ENCODE peak calls at places on chromosome 18, in six cellular contexts. One of them, this sample, is unnamed.

GRCh38 chr18:59005266-59005665 is 134.4 kb upstream of the SEC11C start:
- DNase-seq in KBM-7: no peak
- DNase-seq in AG20443: peak
- DNase-seq in stimulated activated CD8-positive, alpha-beta memory T cell treated with anti-CD3 and anti-CD28 coated beads, Interleukin-12 subunit alpha, Interleukin-12 subunit beta, amount 100 ng/mL, for 1 hour: no peak
- DNase-seq in AG10803: peak
- DNase-seq in GM10248: no peak
- DNase-seq in this sample: peak

GRCh38 chr18:24850532-24850931 is 390.1 kb downstream of the HRH4 start:
- DNase-seq in KBM-7: no peak
- DNase-seq in AG10803: no peak
- DNase-seq in stimulated activated CD8-positive, alpha-beta memory T cell treated with anti-CD3 and anti-CD28 coated beads, Interleukin-12 subunit alpha, Interleukin-12 subunit beta, amount 100 ng/mL, for 1 hour: no peak
- DNase-seq in AG20443: no peak
- DNase-seq in GM10248: no peak
- DNase-seq in this sample: no peak

GRCh38 chr18:79246309-79247108 is 149.2 kb upstream of the NFATC1 start:
- DNase-seq in AG20443: peak
- DNase-seq in KBM-7: peak
- DNase-seq in stimulated activated CD8-positive, alpha-beta memory T cell treated with anti-CD3 and anti-CD28 coated beads, Interleukin-12 subunit alpha, Interleukin-12 subunit beta, amount 100 ng/mL, for 1 hour: peak
- DNase-seq in AG10803: peak
- DNase-seq in GM10248: peak
- DNase-seq in this sample: peak

GRCh38 chr18:1253825-1254224 is 349.2 kb downstream of the ADCYAP1 start:
- DNase-seq in stimulated activated CD8-positive, alpha-beta memory T cell treated with anti-CD3 and anti-CD28 coated beads, Interleukin-12 subunit alpha, Interleukin-12 subunit beta, amount 100 ng/mL, for 1 hour: no peak
- DNase-seq in AG20443: no peak
- DNase-seq in KBM-7: no peak
- DNase-seq in GM10248: no peak
- DNase-seq in AG10803: no peak
- DNase-seq in this sample: no peak

GRCh38 chr18:8982416-8983183 is 119.9 kb upstream of the NDUFV2 start:
- DNase-seq in stimulated activated CD8-positive, alpha-beta memory T cell treated with anti-CD3 and anti-CD28 coated beads, Interleukin-12 subunit alpha, Interleukin-12 subunit beta, amount 100 ng/mL, for 1 hour: no peak
- DNase-seq in KBM-7: peak
- DNase-seq in AG20443: peak
- DNase-seq in AG10803: peak
- DNase-seq in GM10248: no peak
- DNase-seq in this sample: peak

GRCh38 chr18:70279470-70279869 is 9.4 kb upstream of the SOCS6 start:
- DNase-seq in AG20443: no peak
- DNase-seq in AG10803: no peak
- DNase-seq in GM10248: no peak
- DNase-seq in KBM-7: no peak
- DNase-seq in stimulated activated CD8-positive, alpha-beta memory T cell treated with anti-CD3 and anti-CD28 coated beads, Interleukin-12 subunit alpha, Interleukin-12 subunit beta, amount 100 ng/mL, for 1 hour: no peak
- DNase-seq in this sample: peak

GRCh38 chr18:34631567-34631966 is 78.5 kb upstream of the DTNA start:
- DNase-seq in GM10248: no peak
- DNase-seq in stimulated activated CD8-positive, alpha-beta memory T cell treated with anti-CD3 and anti-CD28 coated beads, Interleukin-12 subunit alpha, Interleukin-12 subunit beta, amount 100 ng/mL, for 1 hour: no peak
- DNase-seq in KBM-7: no peak
- DNase-seq in AG10803: no peak
- DNase-seq in AG20443: no peak
- DNase-seq in this sample: no peak

GRCh38 chr18:45588284-45588683 is 27.0 kb upstream of the SLC14A2 start:
- DNase-seq in AG20443: no peak
- DNase-seq in stimulated activated CD8-positive, alpha-beta memory T cell treated with anti-CD3 and anti-CD28 coated beads, Interleukin-12 subunit alpha, Interleukin-12 subunit beta, amount 100 ng/mL, for 1 hour: no peak
- DNase-seq in KBM-7: no peak
- DNase-seq in GM10248: no peak
- DNase-seq in AG10803: peak
- DNase-seq in this sample: no peak

GRCh38 chr18:58785171-58785805 is 79.4 kb upstream of the ZNF532 start:
- DNase-seq in stimulated activated CD8-positive, alpha-beta memory T cell treated with anti-CD3 and anti-CD28 coated beads, Interleukin-12 subunit alpha, Interleukin-12 subunit beta, amount 100 ng/mL, for 1 hour: no peak
- DNase-seq in KBM-7: no peak
- DNase-seq in AG10803: peak
- DNase-seq in GM10248: no peak
- DNase-seq in AG20443: peak
- DNase-seq in this sample: peak

GRCh38 chr18:62979172-62979571 is 263.8 kb downstream of the PHLPP1 start:
- DNase-seq in AG20443: peak
- DNase-seq in AG10803: peak
- DNase-seq in GM10248: no peak
- DNase-seq in stimulated activated CD8-positive, alpha-beta memory T cell treated with anti-CD3 and anti-CD28 coated beads, Interleukin-12 subunit alpha, Interleukin-12 subunit beta, amount 100 ng/mL, for 1 hour: no peak
- DNase-seq in KBM-7: peak
- DNase-seq in this sample: peak

GRCh38 chr18:12307871-12308385 is at the start of gene TUBB6:
- DNase-seq in stimulated activated CD8-positive, alpha-beta memory T cell treated with anti-CD3 and anti-CD28 coated beads, Interleukin-12 subunit alpha, Interleukin-12 subunit beta, amount 100 ng/mL, for 1 hour: no peak
- DNase-seq in KBM-7: peak
- DNase-seq in AG20443: peak
- DNase-seq in AG10803: peak
- DNase-seq in GM10248: peak
- DNase-seq in this sample: peak

GRCh38 chr18:79902075-79902474 is 49.4 kb downstream of the SLC66A2 start:
- DNase-seq in AG20443: no peak
- DNase-seq in KBM-7: no peak
- DNase-seq in stimulated activated CD8-positive, alpha-beta memory T cell treated with anti-CD3 and anti-CD28 coated beads, Interleukin-12 subunit alpha, Interleukin-12 subunit beta, amount 100 ng/mL, for 1 hour: no peak
- DNase-seq in AG10803: no peak
- DNase-seq in GM10248: no peak
- DNase-seq in this sample: no peak

GRCh38 chr18:25826823-25827617 is 263.4 kb downstream of the SS18 start:
- DNase-seq in KBM-7: no peak
- DNase-seq in stimulated activated CD8-positive, alpha-beta memory T cell treated with anti-CD3 and anti-CD28 coated beads, Interleukin-12 subunit alpha, Interleukin-12 subunit beta, amount 100 ng/mL, for 1 hour: no peak
- DNase-seq in AG10803: peak
- DNase-seq in GM10248: no peak
- DNase-seq in AG20443: no peak
- DNase-seq in this sample: peak

GRCh38 chr18:48105317-48105716 is 174.9 kb upstream of the SMAD2 start:
- DNase-seq in stimulated activated CD8-positive, alpha-beta memory T cell treated with anti-CD3 and anti-CD28 coated beads, Interleukin-12 subunit alpha, Interleukin-12 subunit beta, amount 100 ng/mL, for 1 hour: no peak
- DNase-seq in KBM-7: no peak
- DNase-seq in GM10248: no peak
- DNase-seq in AG20443: no peak
- DNase-seq in AG10803: no peak
- DNase-seq in this sample: peak

GRCh38 chr18:75161629-75162028 is 47.3 kb downstream of the PTGR3 start:
- DNase-seq in GM10248: peak
- DNase-seq in AG20443: peak
- DNase-seq in stimulated activated CD8-positive, alpha-beta memory T cell treated with anti-CD3 and anti-CD28 coated beads, Interleukin-12 subunit alpha, Interleukin-12 subunit beta, amount 100 ng/mL, for 1 hour: peak
- DNase-seq in KBM-7: peak
- DNase-seq in AG10803: peak
- DNase-seq in this sample: no peak

GRCh38 chr18:79400591-79401381 is 5.1 kb downstream of the NFATC1 start:
- DNase-seq in AG20443: peak
- DNase-seq in AG10803: peak
- DNase-seq in stimulated activated CD8-positive, alpha-beta memory T cell treated with anti-CD3 and anti-CD28 coated beads, Interleukin-12 subunit alpha, Interleukin-12 subunit beta, amount 100 ng/mL, for 1 hour: no peak
- DNase-seq in KBM-7: no peak
- DNase-seq in GM10248: peak
- DNase-seq in this sample: no peak

GRCh38 chr18:73093687-73094250 is 226.0 kb upstream of the NETO1 start:
- DNase-seq in KBM-7: no peak
- DNase-seq in stimulated activated CD8-positive, alpha-beta memory T cell treated with anti-CD3 and anti-CD28 coated beads, Interleukin-12 subunit alpha, Interleukin-12 subunit beta, amount 100 ng/mL, for 1 hour: no peak
- DNase-seq in GM10248: no peak
- DNase-seq in AG20443: no peak
- DNase-seq in AG10803: peak
- DNase-seq in this sample: peak

GRCh38 chr18:31722369-31722957 is 38.1 kb upstream of the B4GALT6 start:
- DNase-seq in stimulated activated CD8-positive, alpha-beta memory T cell treated with anti-CD3 and anti-CD28 coated beads, Interleukin-12 subunit alpha, Interleukin-12 subunit beta, amount 100 ng/mL, for 1 hour: peak
- DNase-seq in KBM-7: peak
- DNase-seq in AG20443: peak
- DNase-seq in AG10803: peak
- DNase-seq in GM10248: peak
- DNase-seq in this sample: peak

GRCh38 chr18:58996131-58996632 is 131.5 kb downstream of the ZNF532 start:
- DNase-seq in stimulated activated CD8-positive, alpha-beta memory T cell treated with anti-CD3 and anti-CD28 coated beads, Interleukin-12 subunit alpha, Interleukin-12 subunit beta, amount 100 ng/mL, for 1 hour: no peak
- DNase-seq in GM10248: no peak
- DNase-seq in AG10803: peak
- DNase-seq in AG20443: no peak
- DNase-seq in KBM-7: no peak
- DNase-seq in this sample: peak

GRCh38 chr18:72849671-72850070 is 18.1 kb downstream of the NETO1 start:
- DNase-seq in AG20443: no peak
- DNase-seq in KBM-7: no peak
- DNase-seq in GM10248: no peak
- DNase-seq in AG10803: no peak
- DNase-seq in stimulated activated CD8-positive, alpha-beta memory T cell treated with anti-CD3 and anti-CD28 coated beads, Interleukin-12 subunit alpha, Interleukin-12 subunit beta, amount 100 ng/mL, for 1 hour: no peak
- DNase-seq in this sample: no peak

GRCh38 chr18:77206676-77207370 is 42.8 kb upstream of the GALR1 start:
- DNase-seq in stimulated activated CD8-positive, alpha-beta memory T cell treated with anti-CD3 and anti-CD28 coated beads, Interleukin-12 subunit alpha, Interleukin-12 subunit beta, amount 100 ng/mL, for 1 hour: no peak
- DNase-seq in KBM-7: no peak
- DNase-seq in AG20443: peak
- DNase-seq in AG10803: peak
- DNase-seq in GM10248: no peak
- DNase-seq in this sample: no peak

GRCh38 chr18:69528439-69528838 is 127.8 kb downstream of the DOK6 start:
- DNase-seq in AG10803: peak
- DNase-seq in GM10248: no peak
- DNase-seq in AG20443: no peak
- DNase-seq in stimulated activated CD8-positive, alpha-beta memory T cell treated with anti-CD3 and anti-CD28 coated beads, Interleukin-12 subunit alpha, Interleukin-12 subunit beta, amount 100 ng/mL, for 1 hour: no peak
- DNase-seq in KBM-7: no peak
- DNase-seq in this sample: peak

GRCh38 chr18:74182335-74182734 is 34.0 kb downstream of the TIMM21 start:
- DNase-seq in AG20443: no peak
- DNase-seq in AG10803: no peak
- DNase-seq in KBM-7: no peak
- DNase-seq in stimulated activated CD8-positive, alpha-beta memory T cell treated with anti-CD3 and anti-CD28 coated beads, Interleukin-12 subunit alpha, Interleukin-12 subunit beta, amount 100 ng/mL, for 1 hour: no peak
- DNase-seq in GM10248: no peak
- DNase-seq in this sample: no peak

GRCh38 chr18:35835366-35835765 is 137.1 kb upstream of the RMP24 start:
- DNase-seq in GM10248: no peak
- DNase-seq in AG10803: no peak
- DNase-seq in KBM-7: no peak
- DNase-seq in stimulated activated CD8-positive, alpha-beta memory T cell treated with anti-CD3 and anti-CD28 coated beads, Interleukin-12 subunit alpha, Interleukin-12 subunit beta, amount 100 ng/mL, for 1 hour: no peak
- DNase-seq in AG20443: no peak
- DNase-seq in this sample: no peak

This sample was measured in epithelial cell of esophagus.